ENCODE peak calls at places on chromosomes 6 and 20, in five cellular contexts. One of them, this sample, is unnamed.
A peak's percentile ranks its signal among the peaks of the same experiment; 100 is the strongest.

GRCh38 chr20:63381781-63382431 is 20.8 kb upstream of the CHRNA4 start:
- DNase-seq in H1: no peak
- DNase-seq in A549: no peak
- DNase-seq in HepG2: no peak
- DNase-seq in K562: peak; percentile 78
- DNase-seq in this sample: no peak

GRCh38 chr20:44324343-44324742 is 12.5 kb upstream of the R3HDML start:
- DNase-seq in H1: no peak
- DNase-seq in A549: peak; percentile 68
- DNase-seq in HepG2: no peak
- DNase-seq in K562: no peak
- DNase-seq in this sample: no peak

GRCh38 chr20:31595654-31596411 is 9.3 kb upstream of the ID1 start:
- DNase-seq in H1: peak; percentile 90
- DNase-seq in A549: peak; percentile 95
- DNase-seq in HepG2: peak; percentile 96
- DNase-seq in K562: peak; percentile 26
- DNase-seq in this sample: peak; percentile 86

GRCh38 chr20:2342243-2342642 is 38.5 kb upstream of the TGM6 start:
- DNase-seq in H1: no peak
- DNase-seq in A549: no peak
- DNase-seq in HepG2: no peak
- DNase-seq in K562: no peak
- DNase-seq in this sample: no peak

GRCh38 chr6:124487778-124488431 is 474.3 kb upstream of the RNF217 start:
- DNase-seq in H1: no peak
- DNase-seq in A549: no peak
- DNase-seq in HepG2: no peak
- DNase-seq in K562: no peak
- DNase-seq in this sample: peak; percentile 6

GRCh38 chr20:15379897-15380296 is 1042.5 kb upstream of the FLRT3 start:
- DNase-seq in H1: no peak
- DNase-seq in A549: no peak
- DNase-seq in HepG2: no peak
- DNase-seq in K562: no peak
- DNase-seq in this sample: no peak

GRCh38 chr6:122621638-122622037 is 11.4 kb downstream of the PKIB start:
- DNase-seq in H1: no peak
- DNase-seq in A549: no peak
- DNase-seq in HepG2: no peak
- DNase-seq in K562: no peak
- DNase-seq in this sample: no peak

GRCh38 chr6:118697554-118697953 is 46.2 kb upstream of the CEP85L start:
- DNase-seq in H1: no peak
- DNase-seq in A549: no peak
- DNase-seq in HepG2: no peak
- DNase-seq in K562: no peak
- DNase-seq in this sample: no peak

GRCh38 chr20:1210501-1210900 is 7.2 kb downstream of the C20orf202 start:
- DNase-seq in H1: no peak
- DNase-seq in A549: no peak
- DNase-seq in HepG2: no peak
- DNase-seq in K562: no peak
- DNase-seq in this sample: peak; percentile 13

GRCh38 chr20:34074101-34074760 is 37.8 kb downstream of the EIF2S2 start:
- DNase-seq in H1: no peak
- DNase-seq in A549: no peak
- DNase-seq in HepG2: no peak
- DNase-seq in K562: no peak
- DNase-seq in this sample: peak; percentile 37

GRCh38 chr6:49202923-49203322 is 260.1 kb downstream of the MMUT start:
- DNase-seq in H1: no peak
- DNase-seq in A549: no peak
- DNase-seq in HepG2: no peak
- DNase-seq in K562: no peak
- DNase-seq in this sample: no peak

GRCh38 chr6:10425973-10426780 is 11.3 kb upstream of the TFAP2A start:
- DNase-seq in H1: no peak
- DNase-seq in A549: no peak
- DNase-seq in HepG2: peak; percentile 29
- DNase-seq in K562: no peak
- DNase-seq in this sample: no peak

GRCh38 chr20:44279228-44279627 is 31.8 kb downstream of the FITM2 start:
- DNase-seq in H1: no peak
- DNase-seq in A549: peak; percentile 69
- DNase-seq in HepG2: no peak
- DNase-seq in K562: no peak
- DNase-seq in this sample: peak; percentile 79

GRCh38 chr6:94658929-94659328 is 918.4 kb upstream of the MANEA start:
- DNase-seq in H1: no peak
- DNase-seq in A549: no peak
- DNase-seq in HepG2: no peak
- DNase-seq in K562: no peak
- DNase-seq in this sample: no peak

GRCh38 chr6:42100029-42100901 is 42.2 kb downstream of the C6orf132 start:
- DNase-seq in H1: no peak
- DNase-seq in A549: peak; percentile 45
- DNase-seq in HepG2: peak; percentile 76
- DNase-seq in K562: peak; percentile 65
- DNase-seq in this sample: peak; percentile 84

GRCh38 chr6:149806127-149806526 is 56.6 kb downstream of the PCMT1 start:
- DNase-seq in H1: no peak
- DNase-seq in A549: no peak
- DNase-seq in HepG2: no peak
- DNase-seq in K562: no peak
- DNase-seq in this sample: peak; percentile 31

GRCh38 chr6:38215225-38215624 is 395.7 kb downstream of the ZFAND3 start:
- DNase-seq in H1: no peak
- DNase-seq in A549: no peak
- DNase-seq in HepG2: no peak
- DNase-seq in K562: no peak
- DNase-seq in this sample: no peak

DNA sequence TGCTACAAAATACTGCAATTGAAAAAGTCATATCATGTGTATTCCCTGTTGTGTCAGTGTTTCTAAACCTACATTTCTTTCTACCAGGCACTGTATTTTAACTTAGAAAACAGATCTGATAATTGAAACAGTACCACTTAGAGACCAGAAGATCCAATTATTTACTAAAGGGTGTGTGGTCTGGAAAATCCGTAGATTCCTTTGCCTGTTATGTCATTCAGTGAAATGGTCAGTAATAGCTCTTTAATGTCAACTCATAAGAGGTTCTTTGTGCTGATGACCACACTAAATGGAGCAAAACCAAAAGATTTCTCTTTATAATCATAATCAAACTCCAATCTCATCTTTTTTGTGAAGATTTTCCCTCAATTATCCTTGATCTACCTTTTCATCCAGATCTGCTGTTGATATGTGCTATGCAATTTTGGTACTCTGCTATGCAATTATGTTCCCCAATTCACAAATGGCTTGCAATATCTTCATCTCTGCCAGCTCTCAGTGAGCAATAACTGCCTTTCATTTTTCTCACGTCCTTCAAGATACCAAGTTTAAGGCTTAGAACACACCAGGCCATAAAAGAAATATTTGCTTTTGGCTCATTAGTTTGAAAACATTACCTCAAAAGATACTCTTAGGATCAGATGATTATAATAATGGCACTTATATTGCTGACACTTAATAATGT is 165.5 kb downstream of the MOXD1 start:
- DNase-seq in H1: no peak
- DNase-seq in A549: no peak
- DNase-seq in HepG2: no peak
- DNase-seq in K562: no peak
- DNase-seq in this sample: no peak
- TF ChIP-seq MAFK in H1: no peak
- TF ChIP-seq MAFK in A549: no peak
- TF ChIP-seq MAFK in HepG2: peak; percentile 43
- TF ChIP-seq MAFK in K562: no peak
- TF ChIP-seq MAFK in this sample: no peak

GRCh38 chr6:33716379-33716778 is 4.9 kb upstream of the UQCC2 start:
- DNase-seq in H1: no peak
- DNase-seq in A549: no peak
- DNase-seq in HepG2: no peak
- DNase-seq in K562: no peak
- DNase-seq in this sample: no peak

GRCh38 chr6:33719326-33719987 is 8.0 kb upstream of the UQCC2 start:
- DNase-seq in H1: no peak
- DNase-seq in A549: no peak
- DNase-seq in HepG2: no peak
- DNase-seq in K562: no peak
- DNase-seq in this sample: no peak

GRCh38 chr6:33717857-33718552 is 6.5 kb upstream of the UQCC2 start:
- DNase-seq in H1: no peak
- DNase-seq in A549: no peak
- DNase-seq in HepG2: no peak
- DNase-seq in K562: no peak
- DNase-seq in this sample: no peak

GRCh38 chr6:33718713-33719112 is 7.2 kb upstream of the UQCC2 start:
- DNase-seq in H1: no peak
- DNase-seq in A549: no peak
- DNase-seq in HepG2: no peak
- DNase-seq in K562: no peak
- DNase-seq in this sample: no peak

GRCh38 chr6:33716890-33717632 is 5.6 kb upstream of the UQCC2 start:
- DNase-seq in H1: no peak
- DNase-seq in A549: no peak
- DNase-seq in HepG2: peak; percentile 58
- DNase-seq in K562: no peak
- DNase-seq in this sample: no peak
- TF ChIP-seq MAFK in H1: no peak
- TF ChIP-seq MAFK in A549: no peak
- TF ChIP-seq MAFK in HepG2: no peak
- TF ChIP-seq MAFK in K562: no peak
- TF ChIP-seq MAFK in this sample: no peak

GRCh38 chr6:152271681-152272464 is 365.3 kb downstream of the SYNE1 start:
- DNase-seq in H1: no peak
- DNase-seq in A549: no peak
- DNase-seq in HepG2: no peak
- DNase-seq in K562: no peak
- DNase-seq in this sample: peak; percentile 34
- TF ChIP-seq MAFK in H1: no peak
- TF ChIP-seq MAFK in A549: no peak
- TF ChIP-seq MAFK in HepG2: no peak
- TF ChIP-seq MAFK in K562: no peak
- TF ChIP-seq MAFK in this sample: no peak

GRCh38 chr6:133559926-133560325 is 318.8 kb downstream of the EYA4 start:
- DNase-seq in H1: no peak
- DNase-seq in A549: no peak
- DNase-seq in HepG2: no peak
- DNase-seq in K562: no peak
- DNase-seq in this sample: no peak

GRCh38 chr6:133551436-133551835 is 310.3 kb downstream of the EYA4 start:
- DNase-seq in H1: no peak
- DNase-seq in A549: peak; percentile 34
- DNase-seq in HepG2: no peak
- DNase-seq in K562: no peak
- DNase-seq in this sample: peak; percentile 70

GRCh38 chr6:133553652-133554051 is 312.5 kb downstream of the EYA4 start:
- DNase-seq in H1: no peak
- DNase-seq in A549: peak; percentile 74
- DNase-seq in HepG2: peak; percentile 46
- DNase-seq in K562: peak; percentile 25
- DNase-seq in this sample: peak; percentile 79

GRCh38 chr6:133551847-133552331 is 310.7 kb downstream of the EYA4 start:
- DNase-seq in H1: no peak
- DNase-seq in A549: peak; percentile 74
- DNase-seq in HepG2: no peak
- DNase-seq in K562: no peak
- DNase-seq in this sample: peak; percentile 100

GRCh38 chr6:133555726-133556125 is 314.6 kb downstream of the EYA4 start:
- DNase-seq in H1: no peak
- DNase-seq in A549: no peak
- DNase-seq in HepG2: no peak
- DNase-seq in K562: no peak
- DNase-seq in this sample: peak; percentile 24
- TF ChIP-seq MAFK in H1: no peak
- TF ChIP-seq MAFK in A549: no peak
- TF ChIP-seq MAFK in HepG2: no peak
- TF ChIP-seq MAFK in K562: no peak
- TF ChIP-seq MAFK in this sample: no peak

DNA sequence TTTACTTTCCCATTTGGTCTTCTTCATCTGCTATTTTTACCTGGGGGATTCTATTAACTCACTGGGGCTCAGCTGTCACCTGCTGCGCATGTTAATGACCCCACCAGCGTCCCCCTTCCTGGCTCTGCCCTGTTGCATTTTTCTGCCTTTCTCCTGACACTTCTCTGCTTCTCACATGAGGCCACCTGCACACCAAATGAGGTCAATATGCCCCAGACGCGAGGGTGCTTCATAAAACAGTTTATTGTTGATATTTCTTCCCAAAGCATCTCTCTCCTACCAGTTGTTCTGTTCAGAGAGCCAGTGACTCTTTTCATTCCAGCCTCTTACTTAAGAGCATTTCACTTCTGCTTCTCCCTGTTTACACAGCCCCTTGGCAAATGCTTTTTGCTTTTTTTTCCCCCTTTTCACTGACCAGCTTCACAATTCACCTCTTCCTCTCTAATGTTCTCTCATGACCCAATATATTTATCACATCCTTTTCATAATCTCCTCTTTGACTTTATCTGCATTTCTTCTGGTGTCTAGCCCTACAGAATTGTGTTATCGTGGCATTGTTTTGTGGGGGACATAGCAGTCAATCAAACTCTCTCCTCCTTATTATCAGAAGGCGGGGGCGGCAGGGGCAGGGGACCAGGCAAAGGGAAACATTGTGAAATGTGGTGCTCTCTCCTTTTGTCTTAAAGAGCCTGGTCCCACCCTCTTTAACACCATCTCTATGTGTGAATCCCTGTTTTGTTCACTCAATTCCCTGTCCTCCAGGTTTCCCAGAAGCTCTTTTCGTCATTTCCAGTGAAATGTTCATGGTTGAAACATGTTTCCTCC is 545.8 kb upstream of the CITED2 start:
- DNase-seq in H1: no peak
- DNase-seq in A549: no peak
- DNase-seq in HepG2: no peak
- DNase-seq in K562: no peak
- DNase-seq in this sample: no peak
- TF ChIP-seq MAFK in H1: no peak
- TF ChIP-seq MAFK in A549: no peak
- TF ChIP-seq MAFK in HepG2: no peak
- TF ChIP-seq MAFK in K562: no peak
- TF ChIP-seq MAFK in this sample: no peak

GRCh38 chr20:37501940-37502339 is 19.1 kb upstream of the NNAT start:
- DNase-seq in H1: no peak
- DNase-seq in A549: peak; percentile 29
- DNase-seq in HepG2: no peak
- DNase-seq in K562: no peak
- DNase-seq in this sample: no peak
- TF ChIP-seq MAFK in H1: no peak
- TF ChIP-seq MAFK in A549: no peak
- TF ChIP-seq MAFK in HepG2: no peak
- TF ChIP-seq MAFK in K562: no peak
- TF ChIP-seq MAFK in this sample: no peak

This sample was measured in IMR-90.